ENCODE peak calls at places on chromosomes 1 and 21, in six cellular contexts. One of them, this sample, is unnamed.

GRCh38 chr1:6691507-6691906 is 10.1 kb downstream of the DNAJC11 start:
- DNase-seq in iPS DF 6.9: no peak
- DNase-seq in osteocyte: no peak
- DNase-seq in WTC11: no peak
- DNase-seq in T-helper 1 cell: no peak
- DNase-seq in activated T-helper 1 cell treated with anti-CD3 and anti-CD28 coated beads, Interleukin-2, amount 50 U/mL, for 16 hours: no peak
- DNase-seq in this sample: no peak

GRCh38 chr1:94805912-94806311 is 14.2 kb upstream of the SLC44A3 start:
- DNase-seq in iPS DF 6.9: no peak
- DNase-seq in osteocyte: no peak
- DNase-seq in WTC11: peak
- DNase-seq in T-helper 1 cell: no peak
- DNase-seq in activated T-helper 1 cell treated with anti-CD3 and anti-CD28 coated beads, Interleukin-2, amount 50 U/mL, for 16 hours: peak
- DNase-seq in this sample: no peak

GRCh38 chr21:36718951-36719501 is 20.1 kb downstream of the SIM2 start:
- DNase-seq in iPS DF 6.9: no peak
- DNase-seq in osteocyte: no peak
- DNase-seq in WTC11: no peak
- DNase-seq in T-helper 1 cell: no peak
- DNase-seq in activated T-helper 1 cell treated with anti-CD3 and anti-CD28 coated beads, Interleukin-2, amount 50 U/mL, for 16 hours: no peak
- DNase-seq in this sample: no peak

GRCh38 chr1:59150537-59151386 is 146.1 kb upstream of the FGGY start:
- DNase-seq in iPS DF 6.9: no peak
- DNase-seq in osteocyte: peak
- DNase-seq in WTC11: no peak
- DNase-seq in T-helper 1 cell: no peak
- DNase-seq in activated T-helper 1 cell treated with anti-CD3 and anti-CD28 coated beads, Interleukin-2, amount 50 U/mL, for 16 hours: no peak
- DNase-seq in this sample: no peak

GRCh38 chr1:230867119-230867902 is 1.0 kb downstream of the C1orf198 start:
- DNase-seq in iPS DF 6.9: no peak
- DNase-seq in osteocyte: no peak
- DNase-seq in WTC11: no peak
- DNase-seq in T-helper 1 cell: no peak
- DNase-seq in activated T-helper 1 cell treated with anti-CD3 and anti-CD28 coated beads, Interleukin-2, amount 50 U/mL, for 16 hours: no peak
- DNase-seq in this sample: no peak

GRCh38 chr1:102902045-102902444 is 206.3 kb downstream of the COL11A1 start:
- DNase-seq in iPS DF 6.9: no peak
- DNase-seq in osteocyte: no peak
- DNase-seq in WTC11: no peak
- DNase-seq in T-helper 1 cell: no peak
- DNase-seq in activated T-helper 1 cell treated with anti-CD3 and anti-CD28 coated beads, Interleukin-2, amount 50 U/mL, for 16 hours: no peak
- DNase-seq in this sample: no peak

GRCh38 chr1:21287905-21288514 is 2.3 kb downstream of the ECE1 start:
- DNase-seq in iPS DF 6.9: no peak
- DNase-seq in osteocyte: no peak
- DNase-seq in WTC11: no peak
- DNase-seq in T-helper 1 cell: no peak
- DNase-seq in activated T-helper 1 cell treated with anti-CD3 and anti-CD28 coated beads, Interleukin-2, amount 50 U/mL, for 16 hours: no peak
- DNase-seq in this sample: no peak

GRCh38 chr1:205048382-205048781 is 5.4 kb downstream of the CNTN2 start:
- DNase-seq in iPS DF 6.9: no peak
- DNase-seq in osteocyte: no peak
- DNase-seq in WTC11: no peak
- DNase-seq in T-helper 1 cell: no peak
- DNase-seq in activated T-helper 1 cell treated with anti-CD3 and anti-CD28 coated beads, Interleukin-2, amount 50 U/mL, for 16 hours: no peak
- DNase-seq in this sample: peak

GRCh38 chr21:35565204-35565611 is 495.1 kb downstream of the SETD4 start:
- DNase-seq in iPS DF 6.9: no peak
- DNase-seq in osteocyte: no peak
- DNase-seq in WTC11: no peak
- DNase-seq in T-helper 1 cell: no peak
- DNase-seq in activated T-helper 1 cell treated with anti-CD3 and anti-CD28 coated beads, Interleukin-2, amount 50 U/mL, for 16 hours: no peak
- DNase-seq in this sample: no peak

GRCh38 chr1:9129391-9130041 is 614 bp upstream of the GPR157 start:
- DNase-seq in iPS DF 6.9: peak
- DNase-seq in osteocyte: no peak
- DNase-seq in WTC11: peak
- DNase-seq in T-helper 1 cell: peak
- DNase-seq in activated T-helper 1 cell treated with anti-CD3 and anti-CD28 coated beads, Interleukin-2, amount 50 U/mL, for 16 hours: peak
- DNase-seq in this sample: peak

GRCh38 chr1:91018006-91018405 is 3.8 kb downstream of the ZNF644 start:
- DNase-seq in iPS DF 6.9: no peak
- DNase-seq in osteocyte: no peak
- DNase-seq in WTC11: no peak
- DNase-seq in T-helper 1 cell: no peak
- DNase-seq in activated T-helper 1 cell treated with anti-CD3 and anti-CD28 coated beads, Interleukin-2, amount 50 U/mL, for 16 hours: no peak
- DNase-seq in this sample: no peak

GRCh38 chr1:76950306-76950705 is 83.0 kb downstream of the ST6GALNAC5 start:
- DNase-seq in iPS DF 6.9: no peak
- DNase-seq in osteocyte: no peak
- DNase-seq in WTC11: no peak
- DNase-seq in T-helper 1 cell: no peak
- DNase-seq in activated T-helper 1 cell treated with anti-CD3 and anti-CD28 coated beads, Interleukin-2, amount 50 U/mL, for 16 hours: no peak
- DNase-seq in this sample: no peak

GRCh38 chr1:54577612-54578011 is 29.6 kb downstream of the ACOT11 start:
- DNase-seq in iPS DF 6.9: no peak
- DNase-seq in osteocyte: no peak
- DNase-seq in WTC11: no peak
- DNase-seq in T-helper 1 cell: no peak
- DNase-seq in activated T-helper 1 cell treated with anti-CD3 and anti-CD28 coated beads, Interleukin-2, amount 50 U/mL, for 16 hours: no peak
- DNase-seq in this sample: no peak

GRCh38 chr21:26246073-26246472 is 75.5 kb upstream of the APP start:
- DNase-seq in iPS DF 6.9: no peak
- DNase-seq in osteocyte: no peak
- DNase-seq in WTC11: no peak
- DNase-seq in T-helper 1 cell: no peak
- DNase-seq in activated T-helper 1 cell treated with anti-CD3 and anti-CD28 coated beads, Interleukin-2, amount 50 U/mL, for 16 hours: no peak
- DNase-seq in this sample: no peak

GRCh38 chr1:89737985-89738510 is 82.8 kb upstream of the LRRC8D start:
- DNase-seq in iPS DF 6.9: no peak
- DNase-seq in osteocyte: no peak
- DNase-seq in WTC11: no peak
- DNase-seq in T-helper 1 cell: no peak
- DNase-seq in activated T-helper 1 cell treated with anti-CD3 and anti-CD28 coated beads, Interleukin-2, amount 50 U/mL, for 16 hours: no peak
- DNase-seq in this sample: no peak

GRCh38 chr1:201999625-202000238 is 10.7 kb upstream of the ELF3 start:
- DNase-seq in iPS DF 6.9: no peak
- DNase-seq in osteocyte: no peak
- DNase-seq in WTC11: peak
- DNase-seq in T-helper 1 cell: no peak
- DNase-seq in activated T-helper 1 cell treated with anti-CD3 and anti-CD28 coated beads, Interleukin-2, amount 50 U/mL, for 16 hours: no peak
- DNase-seq in this sample: no peak

GRCh38 chr1:218741852-218742251 is 396.7 kb downstream of the TGFB2 start:
- DNase-seq in iPS DF 6.9: no peak
- DNase-seq in osteocyte: no peak
- DNase-seq in WTC11: no peak
- DNase-seq in T-helper 1 cell: no peak
- DNase-seq in activated T-helper 1 cell treated with anti-CD3 and anti-CD28 coated beads, Interleukin-2, amount 50 U/mL, for 16 hours: no peak
- DNase-seq in this sample: no peak

GRCh38 chr1:148308832-148309458 is 156.9 kb upstream of the NBPF11 start:
- DNase-seq in iPS DF 6.9: no peak
- DNase-seq in osteocyte: no peak
- DNase-seq in WTC11: peak
- DNase-seq in T-helper 1 cell: no peak
- DNase-seq in activated T-helper 1 cell treated with anti-CD3 and anti-CD28 coated beads, Interleukin-2, amount 50 U/mL, for 16 hours: no peak
- DNase-seq in this sample: no peak

GRCh38 chr1:54614558-54614957 is 8.8 kb downstream of the FAM151A start:
- DNase-seq in iPS DF 6.9: no peak
- DNase-seq in osteocyte: no peak
- DNase-seq in WTC11: no peak
- DNase-seq in T-helper 1 cell: no peak
- DNase-seq in activated T-helper 1 cell treated with anti-CD3 and anti-CD28 coated beads, Interleukin-2, amount 50 U/mL, for 16 hours: no peak
- DNase-seq in this sample: no peak

GRCh38 chr1:117607471-117607870 is 1.6 kb downstream of the TENT5C start:
- DNase-seq in iPS DF 6.9: no peak
- DNase-seq in osteocyte: no peak
- DNase-seq in WTC11: peak
- DNase-seq in T-helper 1 cell: peak
- DNase-seq in activated T-helper 1 cell treated with anti-CD3 and anti-CD28 coated beads, Interleukin-2, amount 50 U/mL, for 16 hours: peak
- DNase-seq in this sample: no peak

GRCh38 chr1:84078824-84079167 is 65.3 kb upstream of the PRKACB start:
- DNase-seq in iPS DF 6.9: no peak
- DNase-seq in osteocyte: no peak
- DNase-seq in WTC11: no peak
- DNase-seq in T-helper 1 cell: no peak
- DNase-seq in activated T-helper 1 cell treated with anti-CD3 and anti-CD28 coated beads, Interleukin-2, amount 50 U/mL, for 16 hours: no peak
- DNase-seq in this sample: no peak

GRCh38 chr1:221283532-221283931 is 404.3 kb downstream of the HLX start:
- DNase-seq in iPS DF 6.9: no peak
- DNase-seq in osteocyte: no peak
- DNase-seq in WTC11: no peak
- DNase-seq in T-helper 1 cell: no peak
- DNase-seq in activated T-helper 1 cell treated with anti-CD3 and anti-CD28 coated beads, Interleukin-2, amount 50 U/mL, for 16 hours: no peak
- DNase-seq in this sample: no peak

GRCh38 chr1:27937524-27937836 is 2.7 kb downstream of the SMPDL3B start:
- DNase-seq in iPS DF 6.9: no peak
- DNase-seq in osteocyte: no peak
- DNase-seq in WTC11: no peak
- DNase-seq in T-helper 1 cell: no peak
- DNase-seq in activated T-helper 1 cell treated with anti-CD3 and anti-CD28 coated beads, Interleukin-2, amount 50 U/mL, for 16 hours: no peak
- DNase-seq in this sample: no peak